ENCODE peak calls at places on chromosome 1, in five cellular contexts. E is tibial nerve, J is breast epithelium, R is adrenal gland, V is IMR-90. N is an unnamed sample. For H3K36me3, the result is how much of the 10 kb centered on the place peaks cover.

GRCh38 chr1:64861611-64862010 is 104.7 kb downstream of the JAK1 start:
- DNase-seq in R (no peak), E (no peak), V (peak), J (no peak), N (no peak)

GRCh38 chr1:53543771-53544695 is 84.8 kb downstream of the DMRTB1 start:
- DNase-seq in R (no peak), V (no peak), E (no peak), J (peak), N (no peak)

GRCh38 chr1:200437556-200438203 is 27.8 kb upstream of the ZNF281 start:
- DNase-seq in E (no peak), V (peak), J (no peak), R (no peak), N (no peak)

GRCh38 chr1:43980255-43981134 is 1.5 kb downstream of the B4GALT2 start:
- DNase-seq in R (no peak), V (peak), J (no peak), E (no peak), N (no peak)

GRCh38 chr1:20538760-20539551 is 13.4 kb upstream of the FAM43B start:
- DNase-seq in E (no peak), R (no peak), J (no peak), V (no peak), N (no peak)

GRCh38 chr1:62732327-62732726 is 44.1 kb upstream of the DOCK7 start:
- DNase-seq in V (no peak), R (no peak), J (no peak), E (no peak), N (no peak)

GRCh38 chr1:1510912-1511532 is 940 bp upstream of the ATAD3A start:
- DNase-seq in V (peak), R (no peak), J (no peak), E (no peak), N (no peak)

GRCh38 chr1:185559684-185560310 is 174.4 kb upstream of the HMCN1 start:
- DNase-seq in V (peak), E (no peak), R (peak), J (no peak), N (peak)

GRCh38 chr1:171716620-171717019 is 25.2 kb downstream of the VAMP4 start:
- DNase-seq in V (peak), R (no peak), J (no peak), E (no peak), N (no peak)

GRCh38 chr1:202979459-202979858 is 12.4 kb upstream of the CYB5R1 start:
- DNase-seq in J (no peak), V (no peak), E (no peak), R (no peak), N (no peak)

GRCh38 chr1:2322065-2322571 is 69.2 kb downstream of the MORN1 start:
- DNase-seq in E (peak), J (peak), R (no peak), V (peak), N (peak)

GRCh38 chr1:68889471-68889870 is 392.6 kb upstream of the DEPDC1 start:
- DNase-seq in J (no peak), E (no peak), V (no peak), R (no peak), N (no peak)

GRCh38 chr1:34822202-34822601 is 29.4 kb downstream of the GJA4 start:
- DNase-seq in V (no peak), E (no peak), J (no peak), R (no peak), N (no peak)

GRCh38 chr1:34816332-34816731 is 23.5 kb downstream of the GJA4 start:
- DNase-seq in E (no peak), V (no peak), J (no peak), R (no peak), N (no peak)

GRCh38 chr1:34816778-34817177 is 24.0 kb downstream of the GJA4 start:
- DNase-seq in E (no peak), J (no peak), R (no peak), V (no peak), N (no peak)
- TF ChIP-seq POLR2A in E (no peak), J (no peak), R (no peak), V (no peak), N (no peak)

DNA sequence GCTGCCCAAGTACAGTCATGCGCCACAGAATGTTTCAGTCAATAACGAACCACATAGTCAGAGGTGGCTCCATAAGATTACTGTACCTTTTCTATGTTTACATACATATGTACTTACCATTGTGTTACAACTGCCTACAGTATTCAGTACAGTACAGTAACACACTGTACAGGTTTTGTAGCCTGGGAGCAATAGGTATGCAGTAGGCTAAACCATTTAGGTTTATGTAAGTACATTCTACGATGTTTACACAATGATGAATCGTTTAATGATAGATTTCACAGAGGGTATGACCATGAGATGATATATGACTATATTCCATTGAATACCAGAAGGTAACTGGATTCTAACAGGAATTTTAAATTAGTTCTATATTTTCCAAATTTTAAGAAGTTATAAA is 10.5 kb downstream of the YY1AP1 start:
- DNase-seq in E (no peak), J (no peak), V (no peak), R (no peak), N (no peak)
- H3K36me3 ChIP-seq in E (under half), J (under half), V (under half), R (half or more), N (half or more)

GRCh38 chr1:157994704-157995540 is 1.5 kb downstream of the KIRREL1 start:
- DNase-seq in E (no peak), R (no peak), J (no peak), V (peak), N (no peak)

GRCh38 chr1:157994081-157994581 is 686 bp downstream of the KIRREL1 start:
- DNase-seq in E (no peak), J (no peak), R (no peak), V (no peak), N (no peak)

GRCh38 chr1:157992031-157992568 is 1.3 kb upstream of the KIRREL1 start:
- DNase-seq in R (peak), E (peak), J (no peak), V (peak), N (peak)

GRCh38 chr1:157992813-157993178 is 649 bp upstream of the KIRREL1 start:
- DNase-seq in E (no peak), J (no peak), R (no peak), V (no peak), N (no peak)

DNA sequence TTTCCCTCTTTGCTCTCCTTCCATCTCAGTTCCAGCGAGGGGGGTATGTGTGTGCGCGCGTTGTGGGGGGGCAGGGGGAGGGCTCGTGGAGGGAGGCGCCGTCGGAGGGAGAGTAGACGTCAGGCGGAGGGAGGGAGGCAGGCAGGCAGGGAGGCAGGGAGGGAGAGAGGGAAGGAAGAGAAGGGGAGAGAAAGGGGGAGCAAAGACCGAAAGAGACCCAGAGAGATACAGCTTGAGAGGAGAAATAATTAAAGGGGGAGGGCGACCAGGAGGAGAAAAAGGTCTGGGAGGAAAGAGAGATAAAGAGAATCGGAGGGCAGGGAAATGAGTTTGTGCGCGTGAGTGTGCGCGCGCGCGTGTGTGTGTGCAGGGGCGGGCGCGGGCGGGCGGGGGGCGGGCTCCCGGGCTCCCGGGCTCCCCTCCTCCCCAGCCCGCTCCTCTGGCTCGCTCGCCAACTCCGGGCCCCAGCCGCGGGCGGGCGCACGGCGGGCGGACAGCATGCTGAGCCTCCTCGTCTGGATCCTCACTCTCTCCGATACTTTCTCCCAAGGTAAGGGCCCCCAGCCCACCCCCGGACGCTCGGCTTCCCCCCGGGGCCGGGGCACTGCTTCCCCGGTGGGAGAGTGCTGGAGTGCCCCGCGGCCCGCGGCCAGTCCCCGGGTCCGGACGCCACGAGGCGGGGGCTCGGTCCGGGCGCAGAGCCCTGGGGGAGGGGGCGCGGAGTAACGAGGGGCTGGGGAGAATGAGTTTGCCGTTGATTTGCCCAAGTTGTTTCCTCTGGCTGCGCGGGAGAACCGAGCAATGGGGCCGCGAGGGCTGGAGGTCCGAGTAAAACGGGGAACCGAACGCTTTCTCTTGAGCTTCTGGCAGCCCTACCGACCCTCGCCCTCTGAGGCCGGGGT is at the start of gene KIRREL1:
- DNase-seq in V (peak), J (no peak), R (peak), E (peak), N (no peak)
- TF ChIP-seq POLR2A in V (peak), J (no peak), R (no peak), E (peak), N (peak)

GRCh38 chr1:100926240-100926639 is 30.4 kb downstream of the SLC30A7 start:
- DNase-seq in J (no peak), V (no peak), R (no peak), E (no peak), N (no peak)
- H3K36me3 ChIP-seq in J (under half), V (under half), R (under half), E (under half), N (under half)

GRCh38 chr1:32199717-32200072 is 700 bp upstream of the CCDC28B start:
- DNase-seq in R (peak), V (peak), J (no peak), E (no peak), N (peak)

GRCh38 chr1:32197074-32197473 is 3.3 kb upstream of the CCDC28B start:
- DNase-seq in J (no peak), R (no peak), V (no peak), E (no peak), N (no peak)

GRCh38 chr1:32197837-32198236 is 2.6 kb upstream of the CCDC28B start:
- DNase-seq in R (no peak), E (no peak), V (no peak), J (no peak), N (no peak)

GRCh38 chr1:32199043-32199716 is 1.2 kb upstream of the CCDC28B start:
- DNase-seq in J (no peak), R (no peak), V (no peak), E (no peak), N (no peak)

GRCh38 chr1:32198237-32199042 is 2.0 kb upstream of the CCDC28B start:
- DNase-seq in E (no peak), R (no peak), J (no peak), V (no peak), N (no peak)
- TF ChIP-seq POLR2A in E (no peak), R (no peak), J (no peak), V (no peak), N (no peak)

GRCh38 chr1:40059292-40059959 is 18.9 kb downstream of the CAP1 start:
- DNase-seq in R (no peak), V (peak), E (no peak), J (no peak), N (no peak)

GRCh38 chr1:40060351-40060750 is 19.8 kb downstream of the CAP1 start:
- DNase-seq in E (no peak), R (no peak), J (no peak), V (no peak), N (no peak)

GRCh38 chr1:40058097-40058452 is 17.5 kb downstream of the CAP1 start:
- DNase-seq in E (no peak), J (no peak), V (no peak), R (no peak), N (no peak)

GRCh38 chr1:40058453-40059291 is 18.1 kb downstream of the CAP1 start:
- DNase-seq in E (no peak), R (no peak), J (no peak), V (no peak), N (no peak)

GRCh38 chr1:40059960-40060337 is 19.4 kb downstream of the CAP1 start:
- DNase-seq in V (no peak), R (no peak), E (no peak), J (no peak), N (no peak)
- H3K36me3 ChIP-seq in V (under half), R (under half), E (under half), J (under half), N (half or more)

GRCh38 chr1:34876406-34876805 is 16.9 kb upstream of the SMIM12 start:
- DNase-seq in E (no peak), J (no peak), V (no peak), R (no peak), N (no peak)
- TF ChIP-seq POLR2A in E (no peak), J (no peak), V (no peak), R (no peak), N (no peak)

DNA sequence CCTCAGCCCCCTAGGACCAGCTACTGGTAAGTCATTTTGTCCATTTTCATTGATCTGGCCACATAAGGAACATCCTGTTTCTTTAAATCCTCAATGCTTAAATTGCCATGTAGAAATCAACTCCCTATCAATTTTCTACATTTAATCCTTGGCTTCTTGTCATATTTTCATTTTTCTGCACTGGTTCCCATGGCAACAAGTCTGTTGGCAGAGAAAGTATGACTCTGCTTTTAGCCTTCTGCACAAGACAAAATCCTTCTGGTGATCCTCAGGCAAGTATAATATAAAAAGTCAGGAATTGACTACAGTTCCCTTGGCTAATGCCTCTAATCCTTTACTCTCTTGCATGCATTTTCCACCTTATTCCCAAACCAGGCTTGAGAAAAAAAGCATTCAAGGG is 65.0 kb downstream of the LRRC40 start:
- DNase-seq in J (no peak), E (no peak), V (peak), R (peak), N (no peak)
- H3K36me3 ChIP-seq in J (under half), E (under half), V (under half), R (under half), N (under half)

N was measured in gastrocnemius medialis.